ENCODE peak calls at places on chromosomes 7 and 10, in six cellular contexts. One of them, this sample, is unnamed.

GRCh38 chr7:78018541-78019456 is 220.2 kb downstream of the PHTF2 start:
- DNase-seq in H1: no peak
- DNase-seq in GM12878: no peak
- DNase-seq in GM12891: no peak
- DNase-seq in HepG2: no peak
- DNase-seq in K562: no peak
- DNase-seq in this sample: no peak

GRCh38 chr7:41459183-41459582 is 243.7 kb downstream of the INHBA start:
- DNase-seq in H1: no peak
- DNase-seq in HepG2: no peak
- DNase-seq in GM12878: no peak
- DNase-seq in GM12891: no peak
- DNase-seq in K562: no peak
- DNase-seq in this sample: no peak

GRCh38 chr7:114660007-114660406 is 245.4 kb downstream of the FOXP2 start:
- DNase-seq in HepG2: no peak
- DNase-seq in K562: no peak
- DNase-seq in H1: no peak
- DNase-seq in GM12891: no peak
- DNase-seq in GM12878: no peak
- DNase-seq in this sample: no peak

GRCh38 chr7:69696686-69697685 is 98.7 kb downstream of the AUTS2 start:
- DNase-seq in K562: no peak
- DNase-seq in GM12891: no peak
- DNase-seq in GM12878: no peak
- DNase-seq in H1: no peak
- DNase-seq in HepG2: no peak
- DNase-seq in this sample: no peak

GRCh38 chr10:126551197-126551596 is 119.3 kb downstream of the C10orf90 start:
- DNase-seq in K562: no peak
- DNase-seq in H1: no peak
- DNase-seq in HepG2: no peak
- DNase-seq in GM12891: no peak
- DNase-seq in GM12878: no peak
- DNase-seq in this sample: no peak

GRCh38 chr7:47233996-47234395 is 347.9 kb downstream of the TNS3 start:
- DNase-seq in GM12891: no peak
- DNase-seq in GM12878: no peak
- DNase-seq in H1: no peak
- DNase-seq in K562: no peak
- DNase-seq in HepG2: no peak
- DNase-seq in this sample: no peak

GRCh38 chr7:26038201-26038990 is 113.6 kb upstream of the NFE2L3 start:
- DNase-seq in GM12878: no peak
- DNase-seq in GM12891: no peak
- DNase-seq in HepG2: no peak
- DNase-seq in H1: no peak
- DNase-seq in K562: no peak
- DNase-seq in this sample: no peak

GRCh38 chr7:82156168-82156567 is 287.4 kb downstream of the CACNA2D1 start:
- DNase-seq in GM12891: no peak
- DNase-seq in GM12878: no peak
- DNase-seq in HepG2: no peak
- DNase-seq in K562: no peak
- DNase-seq in H1: no peak
- DNase-seq in this sample: no peak

GRCh38 chr7:94064541-94065191 is 60.5 kb upstream of the BET1 start:
- DNase-seq in GM12878: no peak
- DNase-seq in GM12891: no peak
- DNase-seq in K562: no peak
- DNase-seq in HepG2: no peak
- DNase-seq in H1: no peak
- DNase-seq in this sample: no peak

GRCh38 chr10:24894309-24894708 is 58.1 kb downstream of the PRTFDC1 start:
- DNase-seq in GM12891: no peak
- DNase-seq in HepG2: no peak
- DNase-seq in GM12878: no peak
- DNase-seq in H1: no peak
- DNase-seq in K562: no peak
- DNase-seq in this sample: no peak

GRCh38 chr10:56116684-56117083 is 244.4 kb downstream of the ZWINT start:
- DNase-seq in HepG2: peak; percentile 2
- DNase-seq in GM12878: no peak
- DNase-seq in GM12891: no peak
- DNase-seq in H1: no peak
- DNase-seq in K562: no peak
- DNase-seq in this sample: no peak

GRCh38 chr7:41459623-41460256 is 243.2 kb downstream of the INHBA start:
- DNase-seq in GM12878: no peak
- DNase-seq in HepG2: peak; percentile 1
- DNase-seq in H1: no peak
- DNase-seq in K562: no peak
- DNase-seq in GM12891: no peak
- DNase-seq in this sample: no peak

GRCh38 chr10:117534321-117535044 is 8.1 kb upstream of the EMX2 start:
- DNase-seq in K562: no peak
- DNase-seq in HepG2: peak; percentile 28
- DNase-seq in GM12878: no peak
- DNase-seq in GM12891: no peak
- DNase-seq in H1: no peak
- DNase-seq in this sample: no peak

GRCh38 chr7:148622887-148623585 is 32.5 kb downstream of the C7orf33 start:
- DNase-seq in HepG2: no peak
- DNase-seq in GM12891: no peak
- DNase-seq in GM12878: no peak
- DNase-seq in K562: no peak
- DNase-seq in H1: no peak
- DNase-seq in this sample: no peak

GRCh38 chr7:22890773-22891172 is 68.1 kb upstream of the TOMM7 start:
- DNase-seq in HepG2: no peak
- DNase-seq in K562: no peak
- DNase-seq in GM12878: no peak
- DNase-seq in H1: no peak
- DNase-seq in GM12891: no peak
- DNase-seq in this sample: no peak

GRCh38 chr7:37510043-37510634 is 61.5 kb upstream of the ELMO1 start:
- DNase-seq in K562: peak; percentile 23
- DNase-seq in HepG2: peak; percentile 4
- DNase-seq in H1: no peak
- DNase-seq in GM12891: no peak
- DNase-seq in GM12878: no peak
- DNase-seq in this sample: no peak

GRCh38 chr10:7592627-7593026 is 74.1 kb downstream of the ITIH5 start:
- DNase-seq in GM12891: no peak
- DNase-seq in K562: no peak
- DNase-seq in H1: no peak
- DNase-seq in HepG2: no peak
- DNase-seq in GM12878: no peak
- DNase-seq in this sample: no peak

GRCh38 chr7:117458977-117459583 is 20.7 kb upstream of the CFTR start:
- DNase-seq in K562: peak; percentile 39
- DNase-seq in H1: no peak
- DNase-seq in GM12878: no peak
- DNase-seq in GM12891: no peak
- DNase-seq in HepG2: peak; percentile 18
- DNase-seq in this sample: no peak

GRCh38 chr7:150444141-150444540 is 6.3 kb upstream of the GIMAP8 start:
- DNase-seq in HepG2: no peak
- DNase-seq in K562: no peak
- DNase-seq in GM12878: no peak
- DNase-seq in GM12891: no peak
- DNase-seq in H1: no peak
- DNase-seq in this sample: no peak

GRCh38 chr10:60677541-60678129 is 100.6 kb upstream of the CDK1 start:
- DNase-seq in H1: no peak
- DNase-seq in HepG2: no peak
- DNase-seq in K562: no peak
- DNase-seq in GM12878: no peak
- DNase-seq in GM12891: no peak
- DNase-seq in this sample: no peak

GRCh38 chr10:75651452-75651851 is 220.0 kb downstream of the LRMDA start:
- DNase-seq in H1: peak; percentile 13
- DNase-seq in GM12891: no peak
- DNase-seq in HepG2: peak; percentile 13
- DNase-seq in GM12878: no peak
- DNase-seq in K562: no peak
- DNase-seq in this sample: no peak

GRCh38 chr10:73577788-73578187 is 13.4 kb downstream of the USP54 start:
- DNase-seq in GM12878: no peak
- DNase-seq in H1: no peak
- DNase-seq in K562: no peak
- DNase-seq in GM12891: no peak
- DNase-seq in HepG2: no peak
- DNase-seq in this sample: no peak

GRCh38 chr10:73576890-73577591 is 14.1 kb downstream of the USP54 start:
- DNase-seq in GM12891: no peak
- DNase-seq in K562: no peak
- DNase-seq in HepG2: no peak
- DNase-seq in GM12878: no peak
- DNase-seq in H1: no peak
- DNase-seq in this sample: no peak

GRCh38 chr10:73581912-73582311 is 9.2 kb downstream of the USP54 start:
- DNase-seq in H1: no peak
- DNase-seq in K562: no peak
- DNase-seq in GM12878: no peak
- DNase-seq in GM12891: no peak
- DNase-seq in HepG2: no peak
- DNase-seq in this sample: no peak

DNA sequence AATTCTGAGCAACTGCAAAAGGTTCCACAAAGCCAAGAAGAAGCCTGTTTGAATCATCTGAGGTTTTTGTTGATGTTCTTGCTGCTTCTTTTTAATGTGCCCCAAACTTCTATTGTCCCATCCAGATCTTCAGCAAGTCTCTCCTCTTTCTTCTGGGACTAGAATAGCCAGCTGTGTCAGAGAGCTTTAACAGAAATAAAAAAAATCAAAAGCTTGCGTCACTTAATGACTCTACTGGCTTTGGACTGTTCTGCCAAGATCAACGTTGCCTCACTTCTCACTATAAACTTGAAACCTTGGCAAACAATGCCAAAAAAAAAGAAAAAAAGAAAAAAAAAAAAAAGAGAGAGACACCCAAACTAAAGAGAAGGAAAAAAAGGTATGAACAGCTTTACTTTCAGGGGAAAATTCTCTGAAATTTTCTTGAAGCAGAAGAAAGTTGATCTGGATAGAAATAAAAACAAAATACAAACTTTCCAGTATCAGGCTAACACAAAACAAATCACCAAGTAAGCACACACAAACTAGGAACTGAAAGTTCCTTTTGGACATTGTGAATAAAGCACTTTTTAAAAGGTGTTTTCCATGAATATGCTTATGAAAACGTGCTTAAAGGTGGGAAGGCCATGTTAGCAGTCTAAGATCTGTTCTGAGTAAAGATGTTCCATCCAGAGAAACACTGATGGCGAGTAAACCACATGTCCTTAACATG is 14.8 kb downstream of the USP54 start:
- DNase-seq in H1: no peak
- DNase-seq in GM12878: peak; percentile 17
- DNase-seq in HepG2: peak; percentile 43
- DNase-seq in K562: no peak
- DNase-seq in GM12891: no peak
- DNase-seq in this sample: no peak
- TF ChIP-seq TAF1 in H1: no peak
- TF ChIP-seq TAF1 in GM12878: no peak
- TF ChIP-seq TAF1 in HepG2: no peak
- TF ChIP-seq TAF1 in K562: no peak
- TF ChIP-seq TAF1 in GM12891: no peak
- TF ChIP-seq TAF1 in this sample: no peak

GRCh38 chr7:139648941-139649425 is 125.5 kb downstream of the CLEC2L start:
- DNase-seq in H1: no peak
- DNase-seq in GM12878: peak; percentile 69
- DNase-seq in K562: no peak
- DNase-seq in GM12891: peak; percentile 42
- DNase-seq in HepG2: no peak
- DNase-seq in this sample: peak; percentile 64
- TF ChIP-seq POLR2A in H1: no peak
- TF ChIP-seq POLR2A in GM12878: no peak
- TF ChIP-seq POLR2A in K562: no peak
- TF ChIP-seq POLR2A in GM12891: no peak
- TF ChIP-seq POLR2A in HepG2: no peak
- TF ChIP-seq POLR2A in this sample: no peak

GRCh38 chr10:19921300-19922140 is 105.3 kb downstream of the PLXDC2 start:
- DNase-seq in GM12891: no peak
- DNase-seq in GM12878: no peak
- DNase-seq in H1: no peak
- DNase-seq in HepG2: no peak
- DNase-seq in K562: no peak
- DNase-seq in this sample: no peak
- TF ChIP-seq TAF1 in GM12891: no peak
- TF ChIP-seq TAF1 in GM12878: no peak
- TF ChIP-seq TAF1 in H1: no peak
- TF ChIP-seq TAF1 in HepG2: no peak
- TF ChIP-seq TAF1 in K562: no peak
- TF ChIP-seq TAF1 in this sample: no peak

DNA sequence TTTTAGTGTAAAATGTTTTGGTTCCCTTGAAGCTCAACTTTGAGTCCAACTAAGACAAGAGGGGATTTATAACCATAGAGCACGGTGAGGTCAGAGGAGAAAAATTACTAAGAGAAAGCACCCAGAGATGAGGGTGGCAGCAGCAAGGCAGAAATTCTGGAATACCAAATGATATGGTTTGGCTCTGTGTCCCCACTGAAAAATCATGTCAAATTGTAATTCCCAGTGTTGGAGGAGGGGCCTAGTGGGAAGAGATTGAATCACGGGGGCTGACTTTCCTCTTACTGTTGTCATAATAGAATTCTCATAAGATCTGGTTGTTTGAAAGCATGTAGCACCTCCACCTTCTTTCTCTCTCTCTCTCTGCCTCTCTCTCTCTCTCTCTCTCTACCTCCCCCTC is 19.4 kb upstream of the AKR1C1 start:
- DNase-seq in K562: no peak
- DNase-seq in GM12878: no peak
- DNase-seq in H1: no peak
- DNase-seq in HepG2: no peak
- DNase-seq in GM12891: no peak
- DNase-seq in this sample: no peak
- TF ChIP-seq POLR2A in K562: no peak
- TF ChIP-seq POLR2A in GM12878: no peak
- TF ChIP-seq POLR2A in H1: no peak
- TF ChIP-seq POLR2A in HepG2: no peak
- TF ChIP-seq POLR2A in GM12891: no peak
- TF ChIP-seq POLR2A in this sample: no peak

This sample was measured in GM12892.